ENCODE peak calls at places on chromosome 19, in six cellular contexts. K, P, T, S, X and F are unnamed samples.

GRCh38 chr19:31902821-31903220 is 442.6 kb upstream of the ZNF507 start:
- DNase-seq in K (no peak), P (no peak), T (no peak), S (no peak), X (no peak), F (no peak)

GRCh38 chr19:38266981-38267597 is 2.7 kb downstream of the SPINT2 start:
- DNase-seq in K (no peak), P (no peak), T (no peak), S (no peak), X (no peak), F (no peak)

GRCh38 chr19:17346109-17346671 is 8.8 kb downstream of the GTPBP3 start:
- DNase-seq in K (no peak), P (peak; percentile 58), T (no peak), S (peak; percentile 64), X (peak; percentile 74), F (peak; percentile 71)

GRCh38 chr19:35845215-35846037 is 6.9 kb downstream of the NPHS1 start:
- DNase-seq in K (no peak), P (no peak), T (no peak), S (no peak), X (no peak), F (no peak)

GRCh38 chr19:887072-887471 is 5.9 kb downstream of the MED16 start:
- DNase-seq in K (peak; percentile 89), P (no peak), T (no peak), S (no peak), X (no peak), F (no peak)

GRCh38 chr19:41263042-41263849 is 926 bp upstream of the HNRNPUL1 start:
- DNase-seq in K (peak; percentile 20), P (peak; percentile 50), T (peak; percentile 37), S (peak; percentile 67), X (no peak), F (peak; percentile 81)

GRCh38 chr19:37505958-37506386 is 767 bp upstream of the ZNF793 start:
- DNase-seq in K (no peak), P (no peak), T (no peak), S (peak; percentile 44), X (no peak), F (no peak)

GRCh38 chr19:1525343-1525742 is 1.5 kb downstream of the PLK5 start:
- DNase-seq in K (no peak), P (no peak), T (no peak), S (no peak), X (no peak), F (no peak)

GRCh38 chr19:51566489-51567100 is 4.5 kb upstream of the ZNF175 start:
- DNase-seq in K (no peak), P (no peak), T (no peak), S (no peak), X (no peak), F (no peak)

GRCh38 chr19:58586131-58586765 is 13.1 kb upstream of the MZF1 start:
- DNase-seq in K (no peak), P (no peak), T (no peak), S (no peak), X (no peak), F (no peak)

GRCh38 chr19:11692127-11692790 is 46.5 kb downstream of the ZNF823 start:
- DNase-seq in K (no peak), P (no peak), T (no peak), S (no peak), X (no peak), F (no peak)

GRCh38 chr19:3186891-3187661 is 1.3 kb downstream of the NCLN start:
- DNase-seq in K (no peak), P (no peak), T (no peak), S (no peak), X (no peak), F (no peak)